ENCODE peak calls at places on chromosomes 16 and 17, in four cellular contexts. U is lung, Z is heart left ventricle, V is fibroblast of pulmonary artery. N is an unnamed sample.

GRCh38 chr17:8250101-8250500 is 1.0 kb downstream of the PFAS start:
- DNase-seq in Z (no peak), U (no peak), V (no peak), N (no peak)

GRCh38 chr17:17151055-17151454 is 55.1 kb downstream of the PLD6 start:
- DNase-seq in V (peak; percentile 73), Z (no peak), U (no peak), N (peak; percentile 88)

GRCh38 chr17:72193395-72194106 is 72.7 kb downstream of the SOX9 start:
- DNase-seq in V (peak; percentile 73), U (no peak), Z (peak; percentile 67), N (peak; percentile 60)

GRCh38 chr17:40025991-40026815 is 11.0 kb downstream of the CSF3 start:
- DNase-seq in V (peak; percentile 35), U (no peak), Z (no peak), N (peak; percentile 57)

GRCh38 chr16:80938035-80938927 is 68.4 kb downstream of the CMC2 start:
- DNase-seq in U (no peak), V (peak; percentile 99), Z (peak; percentile 33), N (peak; percentile 99)

GRCh38 chr16:48409839-48410610 is 24.8 kb upstream of the SIAH1 start:
- DNase-seq in U (peak; percentile 41), V (peak; percentile 95), Z (peak; percentile 23), N (peak; percentile 95)

GRCh38 chr17:75592364-75593020 is 4.9 kb downstream of the MYO15B start:
- DNase-seq in V (no peak), U (no peak), Z (no peak), N (no peak)

GRCh38 chr17:46027326-46028325 is 28.6 kb downstream of the STH start:
- DNase-seq in Z (no peak), U (no peak), V (no peak), N (no peak)

GRCh38 chr16:71628810-71629209 is 2.8 kb downstream of the MARVELD3 start:
- DNase-seq in Z (no peak), V (peak; percentile 77), U (no peak), N (peak; percentile 36)

GRCh38 chr17:73343168-73343634 is 31.4 kb upstream of the CDC42EP4 start:
- DNase-seq in Z (peak; percentile 87), U (no peak), V (peak; percentile 89), N (peak; percentile 75)

GRCh38 chr17:77526728-77527355 is 386.1 kb downstream of the SEC14L1 start:
- DNase-seq in U (no peak), Z (no peak), V (no peak), N (no peak)

GRCh38 chr17:67531291-67531690 is 154.2 kb downstream of the PITPNC1 start:
- DNase-seq in Z (peak; percentile 34), V (peak; percentile 34), U (no peak), N (no peak)

GRCh38 chr17:76091526-76092285 is 11.9 kb downstream of the EXOC7 start:
- DNase-seq in V (no peak), Z (no peak), U (no peak), N (no peak)

GRCh38 chr17:17823433-17824118 is 13.2 kb downstream of the SREBF1 start:
- DNase-seq in V (peak; percentile 73), U (peak; percentile 83), Z (peak; percentile 93), N (peak; percentile 67)

GRCh38 chr17:61294286-61294685 is 105.4 kb upstream of the TBX2 start:
- DNase-seq in Z (no peak), U (no peak), V (no peak), N (no peak)

GRCh38 chr16:53542283-53542682 is 39.3 kb upstream of the AKTIP start:
- DNase-seq in Z (no peak), V (no peak), U (no peak), N (no peak)

GRCh38 chr17:55749985-55750384 is 866 bp upstream of the PCTP start:
- DNase-seq in U (no peak), V (no peak), Z (no peak), N (no peak)

GRCh38 chr16:46801428-46802049 is 29.4 kb downstream of the C16orf87 start:
- DNase-seq in V (peak; percentile 46), Z (no peak), U (no peak), N (peak; percentile 18)

GRCh38 chr17:29645516-29646051 is 22.9 kb upstream of the CORO6 start:
- DNase-seq in U (peak; percentile 61), V (peak; percentile 96), Z (peak; percentile 79), N (peak; percentile 97)

GRCh38 chr17:2962729-2963128 is 100.7 kb downstream of the OR1D5 start:
- DNase-seq in V (no peak), Z (no peak), U (no peak), N (no peak)

GRCh38 chr16:53482123-53482522 is 20.9 kb downstream of the AKTIP start:
- DNase-seq in Z (no peak), V (peak; percentile 40), U (no peak), N (no peak)

GRCh38 chr16:359067-359763 is 6.7 kb upstream of the AXIN1 start:
- DNase-seq in V (no peak), U (no peak), Z (peak; percentile 19), N (no peak)

GRCh38 chr17:14152726-14153125 is 83.4 kb downstream of the COX10 start:
- DNase-seq in Z (peak; percentile 63), U (no peak), V (no peak), N (no peak)

GRCh38 chr16:8611886-8612595 is 9.5 kb upstream of the METTL22 start:
- DNase-seq in Z (no peak), U (no peak), V (peak; percentile 25), N (peak; percentile 54)

GRCh38 chr17:40551874-40552768 is 13.2 kb downstream of the CCR7 start:
- DNase-seq in U (peak; percentile 30), V (peak; percentile 86), Z (peak; percentile 55), N (peak; percentile 99)

GRCh38 chr16:19291459-19291858 is 5.9 kb downstream of the CLEC19A start:
- DNase-seq in V (peak; percentile 21), Z (no peak), U (no peak), N (peak; percentile 21)

GRCh38 chr17:57498443-57498842 is 242.1 kb downstream of the MSI2 start:
- DNase-seq in U (no peak), V (no peak), Z (no peak), N (no peak)

GRCh38 chr17:43823350-43824084 is 9.4 kb downstream of the MPP3 start:
- DNase-seq in Z (peak; percentile 88), U (peak; percentile 72), V (no peak), N (no peak)

GRCh38 chr17:5592382-5592781 is 8.1 kb upstream of the NLRP1 start:
- DNase-seq in U (no peak), Z (no peak), V (peak; percentile 63), N (peak; percentile 56)

GRCh38 chr17:31390748-31391495 is 553 bp upstream of the RAB11FIP4 start:
- DNase-seq in Z (no peak), U (no peak), V (no peak), N (no peak)

DNA sequence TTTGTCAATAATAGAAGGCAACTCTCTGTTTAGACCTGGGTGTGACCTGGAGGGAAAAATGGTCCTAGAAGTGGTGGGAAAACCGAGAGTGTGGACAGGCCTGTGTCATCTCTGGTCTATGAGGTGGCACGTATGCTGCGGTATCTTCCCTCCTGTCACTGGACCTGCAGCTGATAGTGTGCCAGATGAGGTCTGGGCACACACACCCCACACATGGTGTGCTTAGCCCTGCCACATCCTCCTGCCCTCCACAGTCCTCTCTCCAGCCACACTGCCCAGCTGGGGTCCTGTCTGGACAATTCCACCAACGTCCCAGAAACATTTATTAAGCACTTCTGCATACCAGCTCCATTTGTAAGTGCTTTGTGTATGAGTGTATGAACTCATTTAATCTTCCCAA is 37.2 kb downstream of the GLP2R start:
- DNase-seq in U (no peak), V (no peak), Z (no peak), N (no peak)
- TF ChIP-seq CTCF in U (no peak), V (no peak), Z (no peak), N (no peak)

GRCh38 chr17:81405382-81406005 is 10.2 kb downstream of the BAHCC1 start:
- DNase-seq in V (peak; percentile 96), Z (peak; percentile 85), U (no peak), N (peak; percentile 86)
- H3K4me3 ChIP-seq in V (no peak overlapping the region), Z (peak overlapping the region; percentile 85), U (no peak overlapping the region), N (no peak overlapping the region)

DNA sequence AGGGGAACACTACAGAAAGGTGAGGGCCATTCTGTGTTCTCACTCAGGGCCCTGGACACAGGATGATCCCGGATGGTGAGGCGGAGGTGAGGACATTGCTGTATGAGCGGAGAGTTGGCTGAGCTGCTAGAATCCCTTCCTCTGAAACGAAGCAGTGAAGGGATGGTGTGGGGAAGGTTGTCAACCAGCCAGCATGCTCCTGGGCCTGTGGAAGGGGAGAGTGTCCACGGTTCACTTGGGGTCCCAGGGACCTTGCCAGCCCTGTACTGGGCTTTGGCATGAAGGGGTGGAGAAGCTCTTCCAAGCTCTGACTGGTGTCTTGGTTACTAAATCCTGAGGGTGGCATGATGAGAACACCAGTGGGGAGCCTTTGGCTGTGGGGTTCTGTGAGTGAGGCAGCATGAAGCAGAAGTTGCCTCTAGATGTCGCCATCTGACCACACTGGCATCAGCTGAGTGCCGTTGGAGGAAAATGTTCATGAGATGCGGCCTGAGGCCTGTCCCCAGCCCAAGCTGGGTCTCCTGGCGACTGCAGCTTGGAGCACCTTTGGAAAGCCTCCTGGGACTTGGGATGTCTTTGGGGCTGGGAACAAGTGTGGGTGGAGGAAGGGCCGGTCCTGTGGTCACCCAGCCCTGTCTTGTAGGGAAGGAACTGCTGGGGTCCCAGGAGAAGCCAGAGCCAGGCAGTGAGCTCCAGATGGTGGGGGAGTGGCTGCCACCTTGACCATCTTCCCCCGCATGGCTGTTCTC is 14.8 kb downstream of the PDP2 start:
- DNase-seq in U (peak; percentile 72), Z (peak; percentile 76), V (peak; percentile 84), N (peak; percentile 71)
- TF ChIP-seq CTCF in U (peak; percentile 79), Z (peak; percentile 80), V (peak; percentile 86), N (peak; percentile 92)

GRCh38 chr17:1714488-1714979 is 4.4 kb upstream of the TLCD2 start:
- DNase-seq in V (peak; percentile 98), U (peak; percentile 98), Z (peak; percentile 99), N (peak; percentile 96)

GRCh38 chr17:1713878-1714487 is 3.8 kb upstream of the TLCD2 start:
- DNase-seq in U (no peak), V (peak; percentile 56), Z (peak; percentile 36), N (peak; percentile 44)

GRCh38 chr17:1712271-1712670 is 2.1 kb upstream of the TLCD2 start:
- DNase-seq in Z (no peak), V (no peak), U (no peak), N (no peak)

GRCh38 chr17:1711804-1712203 is 1.6 kb upstream of the TLCD2 start:
- DNase-seq in U (no peak), V (no peak), Z (no peak), N (no peak)

GRCh38 chr17:1713160-1713877 is 3.1 kb upstream of the TLCD2 start:
- DNase-seq in U (no peak), Z (no peak), V (no peak), N (no peak)
- H3K4me3 ChIP-seq in U (no peak overlapping the region), Z (peak overlapping the region; percentile 91), V (peak overlapping the region; percentile 88), N (peak overlapping the region; percentile 83)

DNA sequence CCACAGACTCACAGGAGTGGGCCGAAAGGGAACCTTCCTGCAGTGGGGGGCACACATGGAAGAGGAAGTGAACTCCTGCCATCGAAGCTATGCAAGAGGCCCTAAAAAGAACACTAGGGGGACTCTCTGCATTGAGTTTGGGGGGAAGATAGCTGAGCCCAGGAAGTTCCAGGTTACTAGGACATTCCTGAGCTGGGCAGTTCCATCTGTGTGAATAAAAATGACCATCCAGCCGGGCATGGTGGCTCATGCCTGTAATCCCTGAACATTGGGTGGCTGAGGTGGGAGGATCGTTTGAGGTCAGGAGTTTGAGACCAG is 211.8 kb downstream of the ZNF423 start:
- DNase-seq in V (peak; percentile 35), Z (no peak), U (no peak), N (peak; percentile 48)
- TF ChIP-seq CTCF in V (peak; percentile 38), Z (no peak), U (no peak), N (peak; percentile 42)

GRCh38 chr16:69861276-69862030 is 89.7 kb upstream of the CLEC18A start:
- DNase-seq in V (peak; percentile 81), Z (peak; percentile 66), U (peak; percentile 39), N (peak; percentile 43)
- H3K4me3 ChIP-seq in V (no peak overlapping the region), Z (peak overlapping the region; percentile 38), U (no peak overlapping the region), N (no peak overlapping the region)